ENCODE peak calls at places on chromosome 19, in four cellular contexts. Z is heart right ventricle, F is tibial artery, L is caudate nucleus. V is an unnamed sample.

GRCh38 chr19:48698046-48698445 is 2.3 kb downstream of the FUT2 start:
- DNase-seq in Z (no peak), F (no peak), L (no peak), V (peak; percentile 69)

GRCh38 chr19:3061214-3062161 is 807 bp downstream of the TLE5 start:
- DNase-seq in Z (peak; percentile 75), F (no peak), L (peak; percentile 27), V (peak; percentile 52)

GRCh38 chr19:41616785-41617621 is 9.9 kb downstream of the CEACAM4 start:
- DNase-seq in Z (no peak), F (no peak), L (no peak), V (no peak)

GRCh38 chr19:50318438-50318837 is 10.7 kb downstream of the KCNC3 start:
- DNase-seq in Z (no peak), F (no peak), L (no peak), V (no peak)

GRCh38 chr19:53424968-53425597 is 6.7 kb upstream of the ZNF761 start:
- DNase-seq in Z (peak; percentile 78), F (peak; percentile 71), L (peak; percentile 72), V (peak; percentile 82)

GRCh38 chr19:58063712-58064111 is 4.6 kb downstream of the ZNF135 start:
- DNase-seq in Z (no peak), F (no peak), L (no peak), V (no peak)

GRCh38 chr19:18321729-18322091 is 1.2 kb downstream of the LSM4 start:
- DNase-seq in Z (no peak), F (no peak), L (no peak), V (no peak)

GRCh38 chr19:40219721-40220276 is 1.6 kb upstream of the TTC9B start:
- DNase-seq in Z (no peak), F (no peak), L (no peak), V (peak; percentile 35)

GRCh38 chr19:46015080-46015960 is 7.5 kb downstream of the PGLYRP1 start:
- DNase-seq in Z (peak; percentile 32), F (peak; percentile 48), L (peak; percentile 26), V (peak; percentile 71)